ENCODE peak calls at places on chromosomes 2 and 18, in four cellular contexts. One of them, this sample, is unnamed. For H3K36me3, the result is how much of the 10 kb centered on the place peaks cover.

GRCh38 chr2:24613154-24613814 is 122.2 kb downstream of the NCOA1 start:
- DNase-seq in GM23338: peak
- DNase-seq in body of pancreas: no peak
- DNase-seq in lower lobe of right lung: no peak
- DNase-seq in this sample: no peak

GRCh38 chr2:96135621-96136020 is 2.7 kb downstream of the ASTL start:
- DNase-seq in GM23338: no peak
- DNase-seq in body of pancreas: no peak
- DNase-seq in lower lobe of right lung: no peak
- DNase-seq in this sample: no peak

GRCh38 chr2:98849113-98849512 is 86.9 kb downstream of the CRACDL start:
- DNase-seq in GM23338: no peak
- DNase-seq in body of pancreas: no peak
- DNase-seq in lower lobe of right lung: no peak
- DNase-seq in this sample: no peak

GRCh38 chr2:169656164-169656563 is 38.0 kb downstream of the CFAP210 start:
- DNase-seq in GM23338: no peak
- DNase-seq in body of pancreas: no peak
- DNase-seq in lower lobe of right lung: no peak
- DNase-seq in this sample: no peak

GRCh38 chr2:232541195-232541960 is 1.9 kb downstream of the CHRNG start:
- DNase-seq in GM23338: no peak
- DNase-seq in body of pancreas: no peak
- DNase-seq in lower lobe of right lung: peak
- DNase-seq in this sample: no peak

GRCh38 chr2:144552821-144553220 is 32.9 kb upstream of the ZEB2 start:
- DNase-seq in GM23338: no peak
- DNase-seq in body of pancreas: no peak
- DNase-seq in lower lobe of right lung: no peak
- DNase-seq in this sample: no peak

GRCh38 chr2:219025637-219026585 is 15.4 kb downstream of the CFAP65 start:
- DNase-seq in GM23338: no peak
- DNase-seq in body of pancreas: no peak
- DNase-seq in lower lobe of right lung: no peak
- DNase-seq in this sample: no peak

GRCh38 chr2:115234707-115235106 is 792.3 kb downstream of the DPP10 start:
- DNase-seq in GM23338: no peak
- DNase-seq in body of pancreas: no peak
- DNase-seq in lower lobe of right lung: no peak
- DNase-seq in this sample: no peak

GRCh38 chr2:201021914-201022313 is 49.6 kb downstream of the HYCC2 start:
- DNase-seq in GM23338: no peak
- DNase-seq in body of pancreas: no peak
- DNase-seq in lower lobe of right lung: no peak
- DNase-seq in this sample: no peak

GRCh38 chr2:141899740-141900139 is 231.1 kb downstream of the LRP1B start:
- DNase-seq in GM23338: no peak
- DNase-seq in body of pancreas: no peak
- DNase-seq in lower lobe of right lung: no peak
- DNase-seq in this sample: no peak

GRCh38 chr2:205975082-205975949 is 110.7 kb downstream of the INO80D start:
- DNase-seq in GM23338: no peak
- DNase-seq in body of pancreas: peak
- DNase-seq in lower lobe of right lung: no peak
- DNase-seq in this sample: no peak

GRCh38 chr2:128472789-128473174 is 154.1 kb upstream of the HS6ST1 start:
- DNase-seq in GM23338: no peak
- DNase-seq in body of pancreas: no peak
- DNase-seq in lower lobe of right lung: no peak
- DNase-seq in this sample: no peak

GRCh38 chr2:37168217-37168981 is 11.6 kb upstream of the EIF2AK2 start:
- DNase-seq in GM23338: peak
- DNase-seq in body of pancreas: peak
- DNase-seq in lower lobe of right lung: no peak
- DNase-seq in this sample: no peak

GRCh38 chr2:191607101-191607500 is 70.8 kb upstream of the NABP1 start:
- DNase-seq in GM23338: no peak
- DNase-seq in body of pancreas: no peak
- DNase-seq in lower lobe of right lung: no peak
- DNase-seq in this sample: no peak

GRCh38 chr2:3503046-3503445 is 16.3 kb downstream of the ADI1 start:
- DNase-seq in GM23338: no peak
- DNase-seq in body of pancreas: no peak
- DNase-seq in lower lobe of right lung: no peak
- DNase-seq in this sample: peak
- H3K36me3 ChIP-seq in GM23338: under half
- H3K36me3 ChIP-seq in body of pancreas: under half
- H3K36me3 ChIP-seq in lower lobe of right lung: half or more
- H3K36me3 ChIP-seq in this sample: under half

GRCh38 chr2:161241894-161242293 is 66.3 kb upstream of the PSMD14 start:
- DNase-seq in GM23338: no peak
- DNase-seq in body of pancreas: no peak
- DNase-seq in lower lobe of right lung: no peak
- DNase-seq in this sample: no peak

GRCh38 chr2:161238264-161238558 is 70.0 kb upstream of the PSMD14 start:
- DNase-seq in GM23338: no peak
- DNase-seq in body of pancreas: no peak
- DNase-seq in lower lobe of right lung: no peak
- DNase-seq in this sample: no peak

GRCh38 chr2:161239416-161240109 is 68.7 kb upstream of the PSMD14 start:
- DNase-seq in GM23338: peak
- DNase-seq in body of pancreas: no peak
- DNase-seq in lower lobe of right lung: peak
- DNase-seq in this sample: peak

GRCh38 chr2:161237397-161238263 is 70.6 kb upstream of the PSMD14 start:
- DNase-seq in GM23338: peak
- DNase-seq in body of pancreas: peak
- DNase-seq in lower lobe of right lung: peak
- DNase-seq in this sample: no peak

GRCh38 chr2:161238559-161239415 is 69.4 kb upstream of the PSMD14 start:
- DNase-seq in GM23338: peak
- DNase-seq in body of pancreas: peak
- DNase-seq in lower lobe of right lung: peak
- DNase-seq in this sample: peak
- TF ChIP-seq CTCF in GM23338: no peak
- TF ChIP-seq CTCF in body of pancreas: no peak
- TF ChIP-seq CTCF in lower lobe of right lung: no peak
- TF ChIP-seq CTCF in this sample: no peak

GRCh38 chr2:85326946-85327756 is 638 bp downstream of the TGOLN2 start:
- DNase-seq in GM23338: peak
- DNase-seq in body of pancreas: peak
- DNase-seq in lower lobe of right lung: peak
- DNase-seq in this sample: no peak

GRCh38 chr2:85323351-85323987 is 4.3 kb downstream of the TGOLN2 start:
- DNase-seq in GM23338: no peak
- DNase-seq in body of pancreas: no peak
- DNase-seq in lower lobe of right lung: no peak
- DNase-seq in this sample: no peak

GRCh38 chr2:85325466-85325811 is 2.4 kb downstream of the TGOLN2 start:
- DNase-seq in GM23338: no peak
- DNase-seq in body of pancreas: no peak
- DNase-seq in lower lobe of right lung: no peak
- DNase-seq in this sample: no peak

GRCh38 chr2:85326406-85326945 is 1.3 kb downstream of the TGOLN2 start:
- DNase-seq in GM23338: no peak
- DNase-seq in body of pancreas: no peak
- DNase-seq in lower lobe of right lung: no peak
- DNase-seq in this sample: no peak

GRCh38 chr2:85324639-85325465 is 2.9 kb downstream of the TGOLN2 start:
- DNase-seq in GM23338: no peak
- DNase-seq in body of pancreas: no peak
- DNase-seq in lower lobe of right lung: no peak
- DNase-seq in this sample: no peak
- H3K4me3 ChIP-seq in GM23338: peak
- H3K4me3 ChIP-seq in body of pancreas: no peak
- H3K4me3 ChIP-seq in lower lobe of right lung: peak
- H3K4me3 ChIP-seq in this sample: peak

GRCh38 chr18:12773369-12773768 is 70.5 kb downstream of the PSMG2 start:
- DNase-seq in GM23338: no peak
- DNase-seq in body of pancreas: no peak
- DNase-seq in lower lobe of right lung: no peak
- DNase-seq in this sample: no peak
- H3K36me3 ChIP-seq in GM23338: under half
- H3K36me3 ChIP-seq in body of pancreas: under half
- H3K36me3 ChIP-seq in lower lobe of right lung: under half
- H3K36me3 ChIP-seq in this sample: under half

DNA sequence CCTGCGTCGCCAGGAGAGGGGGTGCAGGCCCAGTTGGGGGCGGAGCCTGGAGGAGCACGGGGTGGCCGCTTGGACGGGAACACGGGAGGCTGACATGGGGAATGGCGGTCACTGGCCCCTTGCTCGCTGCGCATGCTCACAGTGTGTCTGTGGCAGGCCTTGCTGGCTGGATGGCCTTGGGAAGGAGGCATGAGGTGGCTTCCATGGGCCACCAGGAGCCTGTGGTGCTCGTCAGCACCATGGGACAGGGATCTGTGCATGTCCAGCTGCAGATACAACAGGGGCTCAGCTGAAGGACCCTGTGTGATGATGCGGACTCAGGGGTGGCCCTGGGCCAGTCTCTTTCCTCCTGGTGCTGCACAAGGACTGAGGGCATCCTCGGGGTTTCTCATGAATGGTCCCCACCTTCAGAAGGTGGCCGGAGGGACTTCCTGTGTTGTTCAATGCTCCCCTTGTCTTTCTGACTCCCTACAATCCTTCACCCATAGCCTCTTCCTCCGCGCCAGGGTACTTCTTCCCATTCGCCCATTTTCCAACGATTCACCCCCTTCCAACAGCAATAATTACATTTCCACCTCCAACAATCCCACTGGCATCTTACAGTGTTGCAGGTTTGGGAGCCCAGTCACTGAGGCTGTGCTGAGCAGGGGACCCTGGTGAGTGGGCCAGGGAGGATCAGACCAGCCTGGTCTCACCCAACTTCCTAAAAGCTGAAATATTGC is 3.4 kb upstream of the SP140L start:
- DNase-seq in GM23338: peak
- DNase-seq in body of pancreas: no peak
- DNase-seq in lower lobe of right lung: no peak
- DNase-seq in this sample: no peak
- TF ChIP-seq CTCF in GM23338: peak
- TF ChIP-seq CTCF in body of pancreas: no peak
- TF ChIP-seq CTCF in lower lobe of right lung: no peak
- TF ChIP-seq CTCF in this sample: no peak

GRCh38 chr18:44826418-44827259 is 146.0 kb downstream of the SETBP1 start:
- DNase-seq in GM23338: no peak
- DNase-seq in body of pancreas: peak
- DNase-seq in lower lobe of right lung: no peak
- DNase-seq in this sample: no peak
- H3K4me3 ChIP-seq in GM23338: no peak
- H3K4me3 ChIP-seq in body of pancreas: no peak
- H3K4me3 ChIP-seq in lower lobe of right lung: no peak
- H3K4me3 ChIP-seq in this sample: no peak

DNA sequence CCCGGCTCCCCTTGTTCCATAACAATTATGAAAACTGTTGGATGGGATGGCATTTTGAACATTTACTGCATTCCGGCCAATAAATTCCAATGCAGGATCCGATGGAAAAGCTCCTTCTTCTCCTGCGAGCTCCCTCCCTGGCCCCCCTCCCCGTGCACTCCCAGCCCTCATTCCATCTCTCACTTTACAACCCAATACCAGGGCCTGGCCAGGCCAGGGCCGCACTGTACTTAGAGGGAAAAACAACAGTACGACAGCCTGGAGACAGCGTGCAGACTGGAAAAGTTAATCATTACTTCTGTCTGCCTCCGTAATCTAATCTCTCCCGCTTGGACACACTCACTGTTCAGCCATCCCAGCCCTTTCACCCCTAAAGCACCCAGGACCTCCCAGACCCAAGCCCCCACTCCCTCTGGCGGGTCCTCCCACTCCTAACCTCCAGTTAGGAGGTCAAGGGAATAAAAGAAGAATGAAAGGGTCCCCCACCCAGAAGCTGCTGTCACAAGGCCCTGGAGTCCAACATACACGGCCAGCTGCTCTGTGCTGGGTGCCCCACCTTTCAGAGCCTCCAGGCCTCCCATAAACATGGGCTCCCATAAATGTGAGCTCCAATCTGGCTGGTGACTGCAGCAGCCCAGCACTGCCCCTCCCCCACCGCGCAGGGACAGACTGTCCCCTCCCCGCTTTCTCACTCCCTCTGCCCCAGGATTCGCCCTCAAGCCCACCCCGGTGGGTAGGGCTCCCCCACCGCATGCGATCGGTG is 20.6 kb downstream of the SMAD7 start:
- DNase-seq in GM23338: peak
- DNase-seq in body of pancreas: peak
- DNase-seq in lower lobe of right lung: no peak
- DNase-seq in this sample: no peak
- H3K36me3 ChIP-seq in GM23338: under half
- H3K36me3 ChIP-seq in body of pancreas: under half
- H3K36me3 ChIP-seq in lower lobe of right lung: under half
- H3K36me3 ChIP-seq in this sample: under half

GRCh38 chr2:174694920-174695319 is 69.4 kb downstream of the CHRNA1 start:
- DNase-seq in GM23338: no peak
- DNase-seq in body of pancreas: no peak
- DNase-seq in lower lobe of right lung: no peak
- DNase-seq in this sample: no peak

GRCh38 chr2:174694196-174694878 is 69.9 kb downstream of the CHRNA1 start:
- DNase-seq in GM23338: no peak
- DNase-seq in body of pancreas: no peak
- DNase-seq in lower lobe of right lung: no peak
- DNase-seq in this sample: no peak

GRCh38 chr2:174699993-174700766 is 64.1 kb downstream of the CHRNA1 start:
- DNase-seq in GM23338: peak
- DNase-seq in body of pancreas: no peak
- DNase-seq in lower lobe of right lung: no peak
- DNase-seq in this sample: no peak

GRCh38 chr2:174693344-174693743 is 70.9 kb downstream of the CHRNA1 start:
- DNase-seq in GM23338: peak
- DNase-seq in body of pancreas: no peak
- DNase-seq in lower lobe of right lung: no peak
- DNase-seq in this sample: no peak

GRCh38 chr2:174697267-174697666 is 67.0 kb downstream of the CHRNA1 start:
- DNase-seq in GM23338: peak
- DNase-seq in body of pancreas: peak
- DNase-seq in lower lobe of right lung: peak
- DNase-seq in this sample: no peak
- TF ChIP-seq CTCF in GM23338: peak
- TF ChIP-seq CTCF in body of pancreas: peak
- TF ChIP-seq CTCF in lower lobe of right lung: peak
- TF ChIP-seq CTCF in this sample: peak